ENCODE peak calls at places on chromosome 1, in five cellular contexts. One of them, this sample, is unnamed.

GRCh38 chr1:14516974-14517812 is 81.3 kb upstream of the KAZN start:
- DNase-seq in CD4-positive, CD25-positive, alpha-beta regulatory T cell: no peak
- DNase-seq in GM23248: peak; percentile 97
- DNase-seq in lung: no peak
- DNase-seq in sigmoid colon: peak; percentile 73
- DNase-seq in this sample: no peak

GRCh38 chr1:74468982-74469603 is 43.3 kb downstream of the LRRC53 start:
- DNase-seq in CD4-positive, CD25-positive, alpha-beta regulatory T cell: no peak
- DNase-seq in GM23248: peak; percentile 58
- DNase-seq in lung: no peak
- DNase-seq in sigmoid colon: no peak
- DNase-seq in this sample: no peak

GRCh38 chr1:93844262-93845045 is 34.6 kb downstream of the DNTTIP2 start:
- DNase-seq in CD4-positive, CD25-positive, alpha-beta regulatory T cell: peak; percentile 63
- DNase-seq in GM23248: peak; percentile 90
- DNase-seq in lung: peak; percentile 46
- DNase-seq in sigmoid colon: peak; percentile 69
- DNase-seq in this sample: peak; percentile 3

GRCh38 chr1:32612189-32612881 is 38.0 kb downstream of the ZBTB8OS start:
- DNase-seq in CD4-positive, CD25-positive, alpha-beta regulatory T cell: peak; percentile 6
- DNase-seq in GM23248: peak; percentile 95
- DNase-seq in lung: peak; percentile 89
- DNase-seq in sigmoid colon: peak; percentile 91
- DNase-seq in this sample: peak; percentile 36

GRCh38 chr1:183568176-183569041 is 21.9 kb downstream of the NCF2 start:
- DNase-seq in CD4-positive, CD25-positive, alpha-beta regulatory T cell: no peak
- DNase-seq in GM23248: no peak
- DNase-seq in lung: no peak
- DNase-seq in sigmoid colon: peak; percentile 74
- DNase-seq in this sample: no peak

GRCh38 chr1:225973158-225973557 is 26.0 kb downstream of the SDE2 start:
- DNase-seq in CD4-positive, CD25-positive, alpha-beta regulatory T cell: no peak
- DNase-seq in GM23248: no peak
- DNase-seq in lung: no peak
- DNase-seq in sigmoid colon: peak; percentile 11
- DNase-seq in this sample: no peak

GRCh38 chr1:246567258-246568235 is 1.3 kb downstream of the CNST start:
- DNase-seq in CD4-positive, CD25-positive, alpha-beta regulatory T cell: peak; percentile 24
- DNase-seq in GM23248: peak; percentile 91
- DNase-seq in lung: no peak
- DNase-seq in sigmoid colon: no peak
- DNase-seq in this sample: no peak

GRCh38 chr1:17207046-17207445 is 2.1 kb downstream of the PADI1 start:
- DNase-seq in CD4-positive, CD25-positive, alpha-beta regulatory T cell: no peak
- DNase-seq in GM23248: peak; percentile 13
- DNase-seq in lung: peak; percentile 43
- DNase-seq in sigmoid colon: peak; percentile 76
- DNase-seq in this sample: no peak

GRCh38 chr1:150881331-150882070 is 5.1 kb upstream of the ARNT start:
- DNase-seq in CD4-positive, CD25-positive, alpha-beta regulatory T cell: no peak
- DNase-seq in GM23248: peak; percentile 94
- DNase-seq in lung: no peak
- DNase-seq in sigmoid colon: no peak
- DNase-seq in this sample: no peak

GRCh38 chr1:228354390-228355320 is 52.0 kb downstream of the TRIM11 start:
- DNase-seq in CD4-positive, CD25-positive, alpha-beta regulatory T cell: no peak
- DNase-seq in GM23248: no peak
- DNase-seq in lung: no peak
- DNase-seq in sigmoid colon: no peak
- DNase-seq in this sample: no peak

GRCh38 chr1:221910222-221910621 is 168.3 kb upstream of the DUSP10 start:
- DNase-seq in CD4-positive, CD25-positive, alpha-beta regulatory T cell: no peak
- DNase-seq in GM23248: no peak
- DNase-seq in lung: no peak
- DNase-seq in sigmoid colon: no peak
- DNase-seq in this sample: no peak

GRCh38 chr1:30982937-30983336 is 74.4 kb upstream of the SDC3 start:
- DNase-seq in CD4-positive, CD25-positive, alpha-beta regulatory T cell: no peak
- DNase-seq in GM23248: peak; percentile 31
- DNase-seq in lung: no peak
- DNase-seq in sigmoid colon: no peak
- DNase-seq in this sample: no peak

GRCh38 chr1:6082430-6082971 is 36.8 kb downstream of the KCNAB2 start:
- DNase-seq in CD4-positive, CD25-positive, alpha-beta regulatory T cell: no peak
- DNase-seq in GM23248: peak; percentile 44
- DNase-seq in lung: no peak
- DNase-seq in sigmoid colon: no peak
- DNase-seq in this sample: no peak

GRCh38 chr1:79295967-79296366 is 289.4 kb upstream of the ADGRL4 start:
- DNase-seq in CD4-positive, CD25-positive, alpha-beta regulatory T cell: no peak
- DNase-seq in GM23248: peak; percentile 50
- DNase-seq in lung: no peak
- DNase-seq in sigmoid colon: no peak
- DNase-seq in this sample: no peak

GRCh38 chr1:61790837-61791236 is 48.6 kb downstream of the PATJ start:
- DNase-seq in CD4-positive, CD25-positive, alpha-beta regulatory T cell: no peak
- DNase-seq in GM23248: no peak
- DNase-seq in lung: no peak
- DNase-seq in sigmoid colon: no peak
- DNase-seq in this sample: no peak

GRCh38 chr1:71307451-71307850 is 226.6 kb upstream of the ZRANB2 start:
- DNase-seq in CD4-positive, CD25-positive, alpha-beta regulatory T cell: no peak
- DNase-seq in GM23248: peak; percentile 88
- DNase-seq in lung: no peak
- DNase-seq in sigmoid colon: no peak
- DNase-seq in this sample: no peak

GRCh38 chr1:117754061-117754969 is 148.5 kb downstream of the TENT5C start:
- DNase-seq in CD4-positive, CD25-positive, alpha-beta regulatory T cell: peak; percentile 55
- DNase-seq in GM23248: peak; percentile 73
- DNase-seq in lung: peak; percentile 60
- DNase-seq in sigmoid colon: no peak
- DNase-seq in this sample: peak; percentile 47

GRCh38 chr1:18182518-18183160 is 75.0 kb downstream of the IGSF21 start:
- DNase-seq in CD4-positive, CD25-positive, alpha-beta regulatory T cell: no peak
- DNase-seq in GM23248: peak; percentile 64
- DNase-seq in lung: no peak
- DNase-seq in sigmoid colon: no peak
- DNase-seq in this sample: no peak

GRCh38 chr1:94580367-94581115 is 39.0 kb upstream of the F3 start:
- DNase-seq in CD4-positive, CD25-positive, alpha-beta regulatory T cell: no peak
- DNase-seq in GM23248: peak; percentile 18
- DNase-seq in lung: no peak
- DNase-seq in sigmoid colon: no peak
- DNase-seq in this sample: no peak

GRCh38 chr1:84385347-84385746 is 12.9 kb upstream of the DNASE2B start:
- DNase-seq in CD4-positive, CD25-positive, alpha-beta regulatory T cell: no peak
- DNase-seq in GM23248: no peak
- DNase-seq in lung: no peak
- DNase-seq in sigmoid colon: no peak
- DNase-seq in this sample: no peak

GRCh38 chr1:41870076-41870562 is 48.6 kb downstream of the HIVEP3 start:
- DNase-seq in CD4-positive, CD25-positive, alpha-beta regulatory T cell: no peak
- DNase-seq in GM23248: peak; percentile 81
- DNase-seq in lung: no peak
- DNase-seq in sigmoid colon: no peak
- DNase-seq in this sample: no peak

GRCh38 chr1:239387304-239388231 is 1.2 kb downstream of the CHRM3 start:
- DNase-seq in CD4-positive, CD25-positive, alpha-beta regulatory T cell: no peak
- DNase-seq in GM23248: no peak
- DNase-seq in lung: no peak
- DNase-seq in sigmoid colon: no peak
- DNase-seq in this sample: no peak

GRCh38 chr1:39852214-39852791 is 31.0 kb downstream of the TRIT1 start:
- DNase-seq in CD4-positive, CD25-positive, alpha-beta regulatory T cell: no peak
- DNase-seq in GM23248: no peak
- DNase-seq in lung: no peak
- DNase-seq in sigmoid colon: no peak
- DNase-seq in this sample: no peak

GRCh38 chr1:22239378-22239777 is 96.5 kb upstream of the WNT4 start:
- DNase-seq in CD4-positive, CD25-positive, alpha-beta regulatory T cell: no peak
- DNase-seq in GM23248: no peak
- DNase-seq in lung: peak; percentile 45
- DNase-seq in sigmoid colon: no peak
- DNase-seq in this sample: no peak

GRCh38 chr1:153339802-153340201 is 8.8 kb downstream of the PGLYRP4 start:
- DNase-seq in CD4-positive, CD25-positive, alpha-beta regulatory T cell: peak; percentile 4
- DNase-seq in GM23248: no peak
- DNase-seq in lung: no peak
- DNase-seq in sigmoid colon: no peak
- DNase-seq in this sample: no peak

GRCh38 chr1:94974224-94974623 is 47.3 kb upstream of the CNN3 start:
- DNase-seq in CD4-positive, CD25-positive, alpha-beta regulatory T cell: no peak
- DNase-seq in GM23248: peak; percentile 68
- DNase-seq in lung: no peak
- DNase-seq in sigmoid colon: no peak
- DNase-seq in this sample: no peak

GRCh38 chr1:232473319-232473718 is 156.6 kb downstream of the SIPA1L2 start:
- DNase-seq in CD4-positive, CD25-positive, alpha-beta regulatory T cell: no peak
- DNase-seq in GM23248: peak; percentile 81
- DNase-seq in lung: no peak
- DNase-seq in sigmoid colon: no peak
- DNase-seq in this sample: no peak

GRCh38 chr1:200415693-200416593 is 6.1 kb upstream of the ZNF281 start:
- DNase-seq in CD4-positive, CD25-positive, alpha-beta regulatory T cell: no peak
- DNase-seq in GM23248: peak; percentile 94
- DNase-seq in lung: peak; percentile 74
- DNase-seq in sigmoid colon: peak; percentile 91
- DNase-seq in this sample: no peak

GRCh38 chr1:98053471-98054366 is 132.9 kb upstream of the DPYD start:
- DNase-seq in CD4-positive, CD25-positive, alpha-beta regulatory T cell: peak; percentile 54
- DNase-seq in GM23248: peak; percentile 85
- DNase-seq in lung: peak; percentile 58
- DNase-seq in sigmoid colon: peak; percentile 68
- DNase-seq in this sample: peak; percentile 33

GRCh38 chr1:65164633-65165032 is 16.6 kb downstream of the AK4 start:
- DNase-seq in CD4-positive, CD25-positive, alpha-beta regulatory T cell: no peak
- DNase-seq in GM23248: peak; percentile 65
- DNase-seq in lung: no peak
- DNase-seq in sigmoid colon: no peak
- DNase-seq in this sample: no peak

DNA sequence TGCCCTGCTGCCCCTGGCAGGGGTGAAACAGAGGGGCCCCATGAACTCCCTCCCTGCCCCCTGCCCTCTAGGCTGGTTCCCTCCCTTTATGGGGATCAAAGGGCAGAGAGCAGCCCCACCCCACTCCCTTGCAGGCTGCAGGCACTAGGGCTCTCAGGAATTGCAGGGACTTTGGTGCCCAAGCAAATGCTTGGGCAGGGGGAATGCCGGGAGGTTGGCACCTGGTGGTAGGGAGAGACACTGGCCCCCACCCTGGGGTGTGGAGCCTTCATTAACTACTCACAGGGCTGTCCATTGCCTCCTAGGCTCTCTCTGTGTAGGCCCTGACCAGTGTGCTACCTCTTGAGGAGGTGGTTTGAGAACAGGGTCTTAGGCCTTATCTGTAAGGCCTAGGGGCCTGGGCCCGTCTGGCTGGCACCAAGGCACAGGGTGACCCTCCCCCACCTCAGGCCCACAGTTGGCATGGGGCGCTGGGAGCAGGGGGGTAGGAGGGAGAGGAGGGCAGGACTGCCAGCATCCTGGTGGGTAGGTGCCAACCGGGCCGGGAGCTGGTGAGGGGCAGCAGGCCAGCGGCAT is 4.7 kb downstream of the ZBTB7B start:
- DNase-seq in CD4-positive, CD25-positive, alpha-beta regulatory T cell: no peak
- DNase-seq in GM23248: no peak
- DNase-seq in lung: no peak
- DNase-seq in sigmoid colon: no peak
- DNase-seq in this sample: no peak
- H3K4me1 ChIP-seq in CD4-positive, CD25-positive, alpha-beta regulatory T cell: peaks cover 94% of the 10 kb centered on the region
- H3K4me1 ChIP-seq in GM23248: peaks cover 20% of the 10 kb centered on the region
- H3K4me1 ChIP-seq in lung: peaks cover 14% of the 10 kb centered on the region
- H3K4me1 ChIP-seq in sigmoid colon: no peaks in the 10 kb centered on the region
- H3K4me1 ChIP-seq in this sample: peaks cover 96% of the 10 kb centered on the region

DNA sequence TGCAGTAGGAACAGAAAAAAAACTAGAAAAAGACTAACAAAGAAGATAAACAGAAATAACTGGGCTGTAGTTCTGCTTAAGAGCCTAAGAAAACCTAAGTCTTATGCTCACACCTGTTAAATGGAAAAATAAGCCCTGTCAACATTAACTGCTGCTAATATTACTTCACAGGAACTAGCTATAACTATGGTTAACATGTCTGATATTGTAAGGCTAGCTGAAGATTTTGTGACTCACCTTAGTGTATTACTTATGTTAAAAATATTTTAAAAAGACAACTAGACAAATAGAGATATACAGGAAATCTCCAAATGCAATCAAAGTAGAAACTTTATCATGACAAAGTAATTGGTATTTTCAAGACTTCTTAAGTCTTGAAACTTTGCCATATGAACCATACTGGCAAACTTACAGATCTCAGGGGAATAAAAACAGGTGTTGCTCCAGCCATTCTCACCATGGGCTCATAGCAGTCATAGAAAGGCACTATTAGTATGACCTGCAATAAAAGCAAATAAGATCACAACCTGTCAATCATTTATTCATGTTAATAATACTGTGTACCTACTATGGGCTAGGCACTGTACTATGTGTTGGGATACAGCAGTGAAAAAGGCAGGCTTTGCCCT is 30.7 kb downstream of the KYAT3 start:
- DNase-seq in CD4-positive, CD25-positive, alpha-beta regulatory T cell: no peak
- DNase-seq in GM23248: no peak
- DNase-seq in lung: no peak
- DNase-seq in sigmoid colon: no peak
- DNase-seq in this sample: no peak
- H3K36me3 ChIP-seq in CD4-positive, CD25-positive, alpha-beta regulatory T cell: peaks cover 71% of the 10 kb centered on the region
- H3K36me3 ChIP-seq in GM23248: peaks cover 56% of the 10 kb centered on the region
- H3K36me3 ChIP-seq in lung: peaks cover 22% of the 10 kb centered on the region
- H3K36me3 ChIP-seq in sigmoid colon: no peaks in the 10 kb centered on the region
- H3K36me3 ChIP-seq in this sample: peaks cover 20% of the 10 kb centered on the region

DNA sequence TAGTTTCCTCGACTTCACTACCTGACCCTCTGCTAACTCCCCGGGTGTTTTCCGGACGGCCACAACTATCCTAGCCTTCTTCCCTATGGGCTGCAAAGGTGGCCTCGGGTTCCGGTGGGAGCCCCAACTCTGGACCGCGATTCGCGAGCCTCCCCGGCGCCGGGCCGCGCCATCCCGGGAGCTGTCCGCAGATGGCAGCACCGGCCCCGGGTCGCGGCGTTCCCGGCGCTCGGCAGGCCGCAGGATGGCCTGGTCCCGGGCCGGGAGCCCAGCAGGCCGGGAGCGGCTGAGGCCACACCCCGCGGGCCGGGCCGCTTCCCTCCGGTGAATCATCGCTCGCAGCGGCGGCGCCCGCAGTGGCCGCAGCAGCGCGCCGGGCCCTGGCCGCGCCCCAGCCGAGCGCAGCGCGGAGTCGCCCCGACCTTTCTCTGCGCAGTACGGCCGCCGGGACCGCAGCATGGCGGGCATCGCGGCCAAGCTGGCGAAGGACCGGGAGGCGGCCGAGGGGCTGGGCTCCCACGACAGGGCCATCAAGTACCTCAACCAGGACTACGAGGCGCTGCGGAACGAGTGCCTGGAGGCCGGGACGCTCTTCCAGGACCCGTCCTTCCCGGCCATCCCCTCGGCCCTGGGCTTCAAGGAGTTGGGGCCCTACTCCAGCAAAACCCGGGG is at the start of gene CAPN2:
- DNase-seq in CD4-positive, CD25-positive, alpha-beta regulatory T cell: peak; percentile 52
- DNase-seq in GM23248: peak; percentile 98
- DNase-seq in lung: peak; percentile 77
- DNase-seq in sigmoid colon: peak; percentile 93
- DNase-seq in this sample: peak; percentile 65
- H3K4me1 ChIP-seq in CD4-positive, CD25-positive, alpha-beta regulatory T cell: peaks cover 58% of the 10 kb centered on the region
- H3K4me1 ChIP-seq in GM23248: peaks cover 53% of the 10 kb centered on the region
- H3K4me1 ChIP-seq in lung: peaks cover 19% of the 10 kb centered on the region
- H3K4me1 ChIP-seq in sigmoid colon: no peaks in the 10 kb centered on the region
- H3K4me1 ChIP-seq in this sample: peaks cover 57% of the 10 kb centered on the region

GRCh38 chr1:229653420-229653819 is 27.4 kb downstream of the URB2 start:
- DNase-seq in CD4-positive, CD25-positive, alpha-beta regulatory T cell: no peak
- DNase-seq in GM23248: no peak
- DNase-seq in lung: no peak
- DNase-seq in sigmoid colon: no peak
- DNase-seq in this sample: no peak
- H3K36me3 ChIP-seq in CD4-positive, CD25-positive, alpha-beta regulatory T cell: peaks cover 53% of the 10 kb centered on the region
- H3K36me3 ChIP-seq in GM23248: peaks cover 17% of the 10 kb centered on the region
- H3K36me3 ChIP-seq in lung: peaks cover 40% of the 10 kb centered on the region
- H3K36me3 ChIP-seq in sigmoid colon: peaks cover 6% of the 10 kb centered on the region
- H3K36me3 ChIP-seq in this sample: peaks cover 24% of the 10 kb centered on the region